ENCODE peak calls at places on chromosomes 13 and 19, in six cellular contexts. Y is tibial nerve, P is K562, Q is pancreas, H is endothelial cell, W is body of pancreas. S is an unnamed sample.

GRCh38 chr13:100773923-100774641 is 99.5 kb upstream of the TMTC4 start:
- DNase-seq in Y (no peak), P (no peak), Q (no peak), H (no peak), W (no peak), S (no peak)

GRCh38 chr19:38665950-38666661 is 18.7 kb downstream of the ACTN4 start:
- DNase-seq in Y (peak), P (no peak), Q (peak), H (peak), W (peak), S (peak)

GRCh38 chr13:77860621-77861020 is 58.0 kb downstream of the EDNRB start:
- DNase-seq in Y (no peak), P (no peak), Q (no peak), H (no peak), W (no peak), S (peak)

GRCh38 chr13:42110410-42111155 is 62.1 kb downstream of the DGKH start:
- DNase-seq in Y (peak), P (peak), Q (no peak), H (peak), W (peak), S (peak)

GRCh38 chr19:8085606-8086464 is 33.3 kb downstream of the CCL25 start:
- DNase-seq in Y (no peak), P (peak), Q (no peak), H (no peak), W (no peak), S (no peak)

GRCh38 chr19:45947926-45948325 is 25.7 kb downstream of the NOVA2 start:
- DNase-seq in Y (no peak), P (no peak), Q (no peak), H (no peak), W (no peak), S (peak)

GRCh38 chr13:39385154-39385553 is 217.8 kb downstream of the LHFPL6 start:
- DNase-seq in Y (no peak), P (no peak), Q (no peak), H (no peak), W (no peak), S (no peak)

GRCh38 chr13:73937420-73937819 is 196.8 kb downstream of the KLF12 start:
- DNase-seq in Y (no peak), P (no peak), Q (no peak), H (no peak), W (no peak), S (no peak)

GRCh38 chr13:41130356-41130755 is 2.2 kb downstream of the KBTBD6 start:
- DNase-seq in Y (no peak), P (peak), Q (no peak), H (no peak), W (no peak), S (no peak)

GRCh38 chr13:30676672-30677071 is 58.7 kb upstream of the ALOX5AP start:
- DNase-seq in Y (no peak), P (peak), Q (no peak), H (no peak), W (no peak), S (peak)

GRCh38 chr19:44903216-44903601 is 2.4 kb upstream of the APOE start:
- DNase-seq in Y (no peak), P (no peak), Q (no peak), H (no peak), W (no peak), S (no peak)

GRCh38 chr13:101150998-101151397 is 265.3 kb downstream of the NALCN start:
- DNase-seq in Y (peak), P (no peak), Q (no peak), H (no peak), W (peak), S (no peak)

GRCh38 chr13:77898097-77898496 is 20.5 kb downstream of the EDNRB start:
- DNase-seq in Y (no peak), P (no peak), Q (no peak), H (no peak), W (no peak), S (no peak)

GRCh38 chr13:51729853-51730553 is 74.0 kb downstream of the DHRS12 start:
- DNase-seq in Y (no peak), P (peak), Q (no peak), H (no peak), W (peak), S (peak)

GRCh38 chr13:29859971-29860370 is 9.6 kb upstream of the UBL3 start:
- DNase-seq in Y (no peak), P (no peak), Q (no peak), H (no peak), W (no peak), S (peak)

GRCh38 chr13:110499621-110500281 is 61.8 kb downstream of the RAB20 start:
- DNase-seq in Y (no peak), P (no peak), Q (no peak), H (no peak), W (no peak), S (no peak)

GRCh38 chr13:41678320-41678719 is 221.0 kb downstream of the RGCC start:
- DNase-seq in Y (no peak), P (no peak), Q (no peak), H (no peak), W (no peak), S (no peak)

GRCh38 chr19:39299404-39299803 is 3.2 kb downstream of the IFNL1 start:
- DNase-seq in Y (no peak), P (no peak), Q (no peak), H (no peak), W (no peak), S (no peak)

GRCh38 chr13:34419025-34419424 is 523.0 kb upstream of the NBEA start:
- DNase-seq in Y (no peak), P (no peak), Q (no peak), H (no peak), W (no peak), S (no peak)

GRCh38 chr13:91242652-91243051 is 104.8 kb upstream of the MIR17HG start:
- DNase-seq in Y (no peak), P (no peak), Q (no peak), H (no peak), W (no peak), S (no peak)

GRCh38 chr13:113862766-113863510 is 938 bp downstream of the GAS6 start:
- DNase-seq in Y (no peak), P (peak), Q (peak), H (peak), W (peak), S (peak)
- TF ChIP-seq CTCF in Y (no peak), P (no peak), Q (no peak), H (no peak), W (no peak), S (no peak)

DNA sequence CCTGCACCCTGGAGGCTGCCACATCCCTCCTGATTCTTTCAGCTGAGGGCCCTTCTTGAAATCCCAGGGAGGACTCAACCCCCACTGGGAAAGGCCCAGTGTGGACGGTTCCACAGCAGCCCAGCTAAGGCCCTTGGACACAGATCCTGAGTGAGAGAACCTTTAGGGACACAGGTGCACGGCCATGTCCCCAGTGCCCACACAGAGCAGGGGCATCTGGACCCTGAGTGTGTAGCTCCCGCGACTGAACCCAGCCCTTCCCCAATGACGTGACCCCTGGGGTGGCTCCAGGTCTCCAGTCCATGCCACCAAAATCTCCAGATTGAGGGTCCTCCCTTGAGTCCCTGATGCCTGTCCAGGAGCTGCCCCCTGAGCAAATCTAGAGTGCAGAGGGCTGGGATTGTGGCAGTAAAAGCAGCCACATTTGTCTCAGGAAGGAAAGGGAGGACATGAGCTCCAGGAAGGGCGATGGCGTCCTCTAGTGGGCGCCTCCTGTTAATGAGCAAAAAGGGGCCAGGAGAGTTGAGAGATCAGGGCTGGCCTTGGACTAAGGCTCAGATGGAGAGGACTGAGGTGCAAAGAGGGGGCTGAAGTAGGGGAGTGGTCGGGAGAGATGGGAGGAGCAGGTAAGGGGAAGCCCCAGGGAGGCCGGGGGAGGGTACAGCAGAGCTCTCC is 6.9 kb upstream of the CEACAM5 start:
- DNase-seq in Y (no peak), P (peak), Q (no peak), H (peak), W (peak), S (peak)
- TF ChIP-seq CTCF in Y (no peak), P (peak), Q (no peak), H (no peak), W (peak), S (no peak)

GRCh38 chr19:4457654-4458406 is at the start of gene UBXN6:
- DNase-seq in Y (peak), P (peak), Q (peak), H (peak), W (peak), S (peak)
- TF ChIP-seq CTCF in Y (no peak), P (no peak), Q (no peak), H (no peak), W (peak), S (no peak)

GRCh38 chr13:96093296-96094006 is 3.5 kb downstream of the HS6ST3 start:
- DNase-seq in Y (no peak), P (no peak), Q (no peak), H (no peak), W (no peak), S (no peak)
- TF ChIP-seq CTCF in Y (no peak), P (no peak), Q (no peak), H (no peak), W (no peak), S (no peak)

GRCh38 chr19:52464798-52465470 is 11.6 kb downstream of the ZNF578 start:
- DNase-seq in Y (no peak), P (peak), Q (no peak), H (peak), W (no peak), S (no peak)
- TF ChIP-seq CTCF in Y (no peak), P (peak), Q (no peak), H (peak), W (no peak), S (no peak)

DNA sequence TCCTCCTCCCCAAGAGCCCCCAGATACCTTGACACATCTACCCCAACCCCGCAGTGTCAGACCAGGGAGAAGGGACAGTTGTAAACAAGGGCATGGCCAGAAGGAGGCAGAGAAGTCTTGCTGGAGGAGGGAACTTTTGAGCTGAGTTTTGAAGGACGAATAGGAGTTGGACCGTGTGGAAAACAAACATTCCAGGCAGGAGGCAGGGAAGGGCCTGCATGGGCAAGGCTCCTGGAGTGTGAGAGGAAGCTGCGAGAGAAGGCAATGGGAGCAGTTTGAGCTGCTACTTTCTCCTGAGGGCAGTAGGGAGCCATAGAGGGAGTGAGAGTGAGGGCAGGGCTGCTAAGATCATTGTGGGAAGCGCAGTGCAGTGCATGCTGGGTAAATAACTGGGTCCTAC is 23.3 kb downstream of the IL12RB1 start:
- DNase-seq in Y (no peak), P (peak), Q (no peak), H (peak), W (no peak), S (peak)
- TF ChIP-seq CTCF in Y (no peak), P (peak), Q (no peak), H (peak), W (no peak), S (no peak)

GRCh38 chr13:71320452-71320851 is 546.6 kb downstream of the DACH1 start:
- DNase-seq in Y (no peak), P (peak), Q (no peak), H (peak), W (no peak), S (peak)
- TF ChIP-seq CTCF in Y (no peak), P (no peak), Q (no peak), H (peak), W (peak), S (peak)

GRCh38 chr13:99218126-99218525 is 17.5 kb downstream of the UBAC2 start:
- DNase-seq in Y (no peak), P (no peak), Q (no peak), H (no peak), W (no peak), S (no peak)
- TF ChIP-seq CTCF in Y (no peak), P (no peak), Q (no peak), H (no peak), W (no peak), S (no peak)

GRCh38 chr13:26541678-26542553 is 15.6 kb upstream of the WASF3 start:
- DNase-seq in Y (no peak), P (no peak), Q (no peak), H (no peak), W (no peak), S (no peak)
- TF ChIP-seq CTCF in Y (no peak), P (no peak), Q (no peak), H (no peak), W (no peak), S (no peak)

S was measured in MCF 10A.